ENCODE peak calls at places on chromosomes 2 and 18, in four cellular contexts. One of them, this sample, is unnamed.

GRCh38 chr2:182642328-182642727 is 73.7 kb upstream of the DNAJC10 start:
- DNase-seq in omental fat pad: no peak
- DNase-seq in RCC 7860: peak
- DNase-seq in activated CD4-positive, alpha-beta T cell treated with anti-CD3 and anti-CD28 coated beads, Interleukin-2, amount 50 U/mL, for 1 hour: no peak
- DNase-seq in this sample: no peak

GRCh38 chr18:905948-906415 is 1.3 kb downstream of the ADCYAP1 start:
- DNase-seq in omental fat pad: no peak
- DNase-seq in activated CD4-positive, alpha-beta T cell treated with anti-CD3 and anti-CD28 coated beads, Interleukin-2, amount 50 U/mL, for 1 hour: no peak
- DNase-seq in RCC 7860: no peak
- DNase-seq in this sample: no peak

GRCh38 chr2:200744252-200744651 is 67.5 kb upstream of the BZW1 start:
- DNase-seq in RCC 7860: no peak
- DNase-seq in activated CD4-positive, alpha-beta T cell treated with anti-CD3 and anti-CD28 coated beads, Interleukin-2, amount 50 U/mL, for 1 hour: no peak
- DNase-seq in omental fat pad: no peak
- DNase-seq in this sample: no peak

GRCh38 chr18:45793295-45793965 is 32.0 kb upstream of the SIGLEC15 start:
- DNase-seq in RCC 7860: peak
- DNase-seq in omental fat pad: no peak
- DNase-seq in activated CD4-positive, alpha-beta T cell treated with anti-CD3 and anti-CD28 coated beads, Interleukin-2, amount 50 U/mL, for 1 hour: no peak
- DNase-seq in this sample: no peak

GRCh38 chr2:216694201-216694825 is 1.0 kb downstream of the IGFBP5 start:
- DNase-seq in activated CD4-positive, alpha-beta T cell treated with anti-CD3 and anti-CD28 coated beads, Interleukin-2, amount 50 U/mL, for 1 hour: peak
- DNase-seq in omental fat pad: no peak
- DNase-seq in RCC 7860: no peak
- DNase-seq in this sample: no peak

GRCh38 chr18:11020454-11020853 is 128.9 kb downstream of the PIEZO2 start:
- DNase-seq in activated CD4-positive, alpha-beta T cell treated with anti-CD3 and anti-CD28 coated beads, Interleukin-2, amount 50 U/mL, for 1 hour: no peak
- DNase-seq in RCC 7860: no peak
- DNase-seq in omental fat pad: no peak
- DNase-seq in this sample: no peak

GRCh38 chr2:191321861-191322662 is 76.9 kb downstream of the MYO1B start:
- DNase-seq in activated CD4-positive, alpha-beta T cell treated with anti-CD3 and anti-CD28 coated beads, Interleukin-2, amount 50 U/mL, for 1 hour: no peak
- DNase-seq in RCC 7860: peak
- DNase-seq in omental fat pad: no peak
- DNase-seq in this sample: no peak

GRCh38 chr2:205883965-205884364 is 201.7 kb downstream of the NRP2 start:
- DNase-seq in RCC 7860: no peak
- DNase-seq in activated CD4-positive, alpha-beta T cell treated with anti-CD3 and anti-CD28 coated beads, Interleukin-2, amount 50 U/mL, for 1 hour: no peak
- DNase-seq in omental fat pad: no peak
- DNase-seq in this sample: no peak

GRCh38 chr2:128362889-128363228 is 44.2 kb upstream of the HS6ST1 start:
- DNase-seq in RCC 7860: no peak
- DNase-seq in activated CD4-positive, alpha-beta T cell treated with anti-CD3 and anti-CD28 coated beads, Interleukin-2, amount 50 U/mL, for 1 hour: no peak
- DNase-seq in omental fat pad: no peak
- DNase-seq in this sample: no peak

GRCh38 chr2:12433641-12433990 is 283.1 kb upstream of the TRIB2 start:
- DNase-seq in RCC 7860: no peak
- DNase-seq in activated CD4-positive, alpha-beta T cell treated with anti-CD3 and anti-CD28 coated beads, Interleukin-2, amount 50 U/mL, for 1 hour: no peak
- DNase-seq in omental fat pad: no peak
- DNase-seq in this sample: no peak

GRCh38 chr18:28582724-28583123 is 405.8 kb upstream of the CDH2 start:
- DNase-seq in omental fat pad: no peak
- DNase-seq in RCC 7860: no peak
- DNase-seq in activated CD4-positive, alpha-beta T cell treated with anti-CD3 and anti-CD28 coated beads, Interleukin-2, amount 50 U/mL, for 1 hour: no peak
- DNase-seq in this sample: no peak

GRCh38 chr2:127371037-127371436 is 16.7 kb downstream of the MAP3K2 start:
- DNase-seq in omental fat pad: no peak
- DNase-seq in activated CD4-positive, alpha-beta T cell treated with anti-CD3 and anti-CD28 coated beads, Interleukin-2, amount 50 U/mL, for 1 hour: no peak
- DNase-seq in RCC 7860: peak
- DNase-seq in this sample: no peak

GRCh38 chr18:63783394-63783793 is 8.2 kb downstream of the SERPINB7 start:
- DNase-seq in omental fat pad: no peak
- DNase-seq in activated CD4-positive, alpha-beta T cell treated with anti-CD3 and anti-CD28 coated beads, Interleukin-2, amount 50 U/mL, for 1 hour: no peak
- DNase-seq in RCC 7860: no peak
- DNase-seq in this sample: no peak

GRCh38 chr2:171723724-171724683 is 36.7 kb downstream of the DYNC1I2 start:
- DNase-seq in activated CD4-positive, alpha-beta T cell treated with anti-CD3 and anti-CD28 coated beads, Interleukin-2, amount 50 U/mL, for 1 hour: no peak
- DNase-seq in omental fat pad: no peak
- DNase-seq in RCC 7860: no peak
- DNase-seq in this sample: no peak

GRCh38 chr2:58923869-58924268 is 682.7 kb upstream of the FANCL start:
- DNase-seq in RCC 7860: no peak
- DNase-seq in activated CD4-positive, alpha-beta T cell treated with anti-CD3 and anti-CD28 coated beads, Interleukin-2, amount 50 U/mL, for 1 hour: no peak
- DNase-seq in omental fat pad: no peak
- DNase-seq in this sample: no peak

GRCh38 chr2:159226059-159226461 is 60.4 kb downstream of the WDSUB1 start:
- DNase-seq in RCC 7860: peak
- DNase-seq in omental fat pad: no peak
- DNase-seq in activated CD4-positive, alpha-beta T cell treated with anti-CD3 and anti-CD28 coated beads, Interleukin-2, amount 50 U/mL, for 1 hour: no peak
- DNase-seq in this sample: no peak

GRCh38 chr2:47262657-47263056 is 107.5 kb upstream of the STPG4 start:
- DNase-seq in omental fat pad: no peak
- DNase-seq in activated CD4-positive, alpha-beta T cell treated with anti-CD3 and anti-CD28 coated beads, Interleukin-2, amount 50 U/mL, for 1 hour: no peak
- DNase-seq in RCC 7860: no peak
- DNase-seq in this sample: no peak

GRCh38 chr2:170505631-170506270 is 209.4 kb upstream of the SP5 start:
- DNase-seq in activated CD4-positive, alpha-beta T cell treated with anti-CD3 and anti-CD28 coated beads, Interleukin-2, amount 50 U/mL, for 1 hour: no peak
- DNase-seq in RCC 7860: no peak
- DNase-seq in omental fat pad: no peak
- DNase-seq in this sample: no peak

GRCh38 chr2:196963043-196963442 is 36.5 kb upstream of the PGAP1 start:
- DNase-seq in RCC 7860: no peak
- DNase-seq in omental fat pad: no peak
- DNase-seq in activated CD4-positive, alpha-beta T cell treated with anti-CD3 and anti-CD28 coated beads, Interleukin-2, amount 50 U/mL, for 1 hour: no peak
- DNase-seq in this sample: no peak

GRCh38 chr2:71683070-71683469 is 229.7 kb downstream of the DYSF start:
- DNase-seq in RCC 7860: no peak
- DNase-seq in activated CD4-positive, alpha-beta T cell treated with anti-CD3 and anti-CD28 coated beads, Interleukin-2, amount 50 U/mL, for 1 hour: no peak
- DNase-seq in omental fat pad: no peak
- DNase-seq in this sample: no peak

GRCh38 chr2:94923196-94923595 is 52.0 kb downstream of the TEKT4 start:
- DNase-seq in activated CD4-positive, alpha-beta T cell treated with anti-CD3 and anti-CD28 coated beads, Interleukin-2, amount 50 U/mL, for 1 hour: no peak
- DNase-seq in omental fat pad: no peak
- DNase-seq in RCC 7860: no peak
- DNase-seq in this sample: no peak

GRCh38 chr2:136185991-136186771 is 68.2 kb upstream of the CXCR4 start:
- DNase-seq in activated CD4-positive, alpha-beta T cell treated with anti-CD3 and anti-CD28 coated beads, Interleukin-2, amount 50 U/mL, for 1 hour: no peak
- DNase-seq in omental fat pad: no peak
- DNase-seq in RCC 7860: no peak
- DNase-seq in this sample: no peak

GRCh38 chr2:97718051-97718882 is 4.9 kb downstream of the ZAP70 start:
- DNase-seq in RCC 7860: no peak
- DNase-seq in activated CD4-positive, alpha-beta T cell treated with anti-CD3 and anti-CD28 coated beads, Interleukin-2, amount 50 U/mL, for 1 hour: peak
- DNase-seq in omental fat pad: no peak
- DNase-seq in this sample: peak

GRCh38 chr2:207478572-207478971 is 51.2 kb upstream of the CREB1 start:
- DNase-seq in activated CD4-positive, alpha-beta T cell treated with anti-CD3 and anti-CD28 coated beads, Interleukin-2, amount 50 U/mL, for 1 hour: no peak
- DNase-seq in RCC 7860: no peak
- DNase-seq in omental fat pad: no peak
- DNase-seq in this sample: no peak

GRCh38 chr2:74566423-74567085 is 12.0 kb downstream of the DOK1 start:
- DNase-seq in RCC 7860: peak
- DNase-seq in activated CD4-positive, alpha-beta T cell treated with anti-CD3 and anti-CD28 coated beads, Interleukin-2, amount 50 U/mL, for 1 hour: no peak
- DNase-seq in omental fat pad: no peak
- DNase-seq in this sample: no peak

GRCh38 chr2:62931536-62931935 is 119.1 kb upstream of the OTX1 start:
- DNase-seq in omental fat pad: no peak
- DNase-seq in activated CD4-positive, alpha-beta T cell treated with anti-CD3 and anti-CD28 coated beads, Interleukin-2, amount 50 U/mL, for 1 hour: no peak
- DNase-seq in RCC 7860: no peak
- DNase-seq in this sample: no peak

GRCh38 chr2:73075477-73076373 is 4.2 kb upstream of the SFXN5 start:
- DNase-seq in RCC 7860: no peak
- DNase-seq in activated CD4-positive, alpha-beta T cell treated with anti-CD3 and anti-CD28 coated beads, Interleukin-2, amount 50 U/mL, for 1 hour: no peak
- DNase-seq in omental fat pad: no peak
- DNase-seq in this sample: no peak

GRCh38 chr2:105755895-105756294 is 11.2 kb downstream of the NCK2 start:
- DNase-seq in omental fat pad: no peak
- DNase-seq in RCC 7860: no peak
- DNase-seq in activated CD4-positive, alpha-beta T cell treated with anti-CD3 and anti-CD28 coated beads, Interleukin-2, amount 50 U/mL, for 1 hour: no peak
- DNase-seq in this sample: no peak

GRCh38 chr2:54586062-54586982 is 130.2 kb downstream of the SPTBN1 start:
- DNase-seq in omental fat pad: no peak
- DNase-seq in RCC 7860: no peak
- DNase-seq in activated CD4-positive, alpha-beta T cell treated with anti-CD3 and anti-CD28 coated beads, Interleukin-2, amount 50 U/mL, for 1 hour: no peak
- DNase-seq in this sample: no peak

GRCh38 chr18:55506074-55506473 is 81.9 kb downstream of the TCF4 start:
- DNase-seq in activated CD4-positive, alpha-beta T cell treated with anti-CD3 and anti-CD28 coated beads, Interleukin-2, amount 50 U/mL, for 1 hour: no peak
- DNase-seq in omental fat pad: no peak
- DNase-seq in RCC 7860: no peak
- DNase-seq in this sample: no peak

This sample was measured in CD8-positive, alpha-beta T cell.